ENCODE peak calls at places on chromosomes 12 and 14, in five cellular contexts. U is activated naive CD4-positive, alpha-beta T cell treated with anti-CD3 and anti-CD28 coated beads, Interleukin-2, amount 10 ng/mL, durations not matched to agents 7 days and 5 days; R is NCI-H345; P is NCI-H2171; D is choroid plexus epithelial cell. X is an unnamed sample.

GRCh38 chr12:81300454-81300853 is 222.6 kb downstream of the ACSS3 start:
- DNase-seq in U (no peak), R (no peak), P (no peak), D (peak), X (no peak)

GRCh38 chr14:79580908-79581307 is 630.4 kb downstream of the DIO2 start:
- DNase-seq in U (no peak), R (no peak), P (no peak), D (no peak), X (no peak)

GRCh38 chr12:70741266-70741665 is 104.0 kb upstream of the PTPRB start:
- DNase-seq in U (no peak), R (no peak), P (no peak), D (peak), X (no peak)

GRCh38 chr14:38047518-38047917 is 160.2 kb upstream of the SSTR1 start:
- DNase-seq in U (no peak), R (no peak), P (no peak), D (peak), X (no peak)

GRCh38 chr12:14416658-14417057 is 51.2 kb downstream of the ATF7IP start:
- DNase-seq in U (peak), R (peak), P (peak), D (peak), X (peak)

GRCh38 chr14:94129111-94129757 is at the start of gene IFI27L2:
- DNase-seq in U (peak), R (peak), P (peak), D (peak), X (peak)

GRCh38 chr12:89883630-89884364 is 175.2 kb upstream of the ATP2B1 start:
- DNase-seq in U (no peak), R (peak), P (peak), D (peak), X (peak)

GRCh38 chr14:65302571-65303184 is 109.9 kb upstream of the FUT8 start:
- DNase-seq in U (peak), R (peak), P (no peak), D (no peak), X (no peak)

GRCh38 chr12:51507188-51507587 is 82.6 kb downstream of the SLC4A8 start:
- DNase-seq in U (no peak), R (no peak), P (no peak), D (no peak), X (no peak)

GRCh38 chr12:48861111-48861510 is 4.6 kb downstream of the RND1 start:
- DNase-seq in U (no peak), R (no peak), P (no peak), D (no peak), X (no peak)

GRCh38 chr12:51482808-51483532 is 58.3 kb downstream of the SLC4A8 start:
- DNase-seq in U (peak), R (no peak), P (no peak), D (no peak), X (no peak)

GRCh38 chr12:56190695-56191155 is 1.4 kb upstream of the SMARCC2 start:
- DNase-seq in U (no peak), R (no peak), P (no peak), D (no peak), X (peak)